ENCODE peak calls at places on chromosome 12, in six cellular contexts. Q, P, O, H, U and V are unnamed samples.

GRCh38 chr12:42977451-42978230 is 388.1 kb upstream of the PRICKLE1 start:
- DNase-seq in Q (no peak), P (no peak), O (peak), H (no peak), U (no peak), V (no peak)

GRCh38 chr12:89858718-89859117 is 150.1 kb upstream of the ATP2B1 start:
- DNase-seq in Q (no peak), P (no peak), O (no peak), H (no peak), U (no peak), V (no peak)

GRCh38 chr12:129641916-129642315 is 261.9 kb downstream of the TMEM132D start:
- DNase-seq in Q (no peak), P (no peak), O (no peak), H (no peak), U (no peak), V (no peak)

GRCh38 chr12:113659015-113659414 is 187.3 kb upstream of the LHX5 start:
- DNase-seq in Q (no peak), P (no peak), O (no peak), H (no peak), U (no peak), V (no peak)

GRCh38 chr12:10716704-10717315 is 6.3 kb downstream of the YBX3 start:
- DNase-seq in Q (no peak), P (peak), O (peak), H (peak), U (peak), V (peak)

GRCh38 chr12:51534216-51534615 is 56.8 kb upstream of the SCN8A start:
- DNase-seq in Q (no peak), P (no peak), O (no peak), H (no peak), U (peak), V (no peak)

GRCh38 chr12:47705239-47705570 is 625 bp downstream of the RPAP3 start:
- DNase-seq in Q (no peak), P (no peak), O (peak), H (no peak), U (no peak), V (no peak)

GRCh38 chr12:121110211-121110940 is 22.3 kb upstream of the P2RX7 start:
- DNase-seq in Q (peak), P (peak), O (peak), H (peak), U (no peak), V (no peak)

GRCh38 chr12:46546634-46547273 is 174.2 kb upstream of the SLC38A2 start:
- DNase-seq in Q (no peak), P (no peak), O (no peak), H (no peak), U (no peak), V (no peak)

GRCh38 chr12:65229441-65229840 is 49.0 kb upstream of the MSRB3 start:
- DNase-seq in Q (no peak), P (peak), O (peak), H (peak), U (no peak), V (peak)

GRCh38 chr12:17971850-17972249 is 118.1 kb downstream of the RERGL start:
- DNase-seq in Q (no peak), P (no peak), O (peak), H (peak), U (no peak), V (no peak)

GRCh38 chr12:122028601-122029560 is 7.2 kb downstream of the BCL7A start:
- DNase-seq in Q (no peak), P (no peak), O (no peak), H (no peak), U (no peak), V (no peak)

GRCh38 chr12:132161796-132162507 is 17.7 kb downstream of the NOC4L start:
- DNase-seq in Q (no peak), P (no peak), O (no peak), H (no peak), U (peak), V (no peak)

GRCh38 chr12:111268738-111269572 is 99.9 kb downstream of the PHETA1 start:
- DNase-seq in Q (no peak), P (no peak), O (peak), H (peak), U (no peak), V (no peak)

GRCh38 chr12:49348781-49349180 is 2.1 kb downstream of the DNAJC22 start:
- DNase-seq in Q (no peak), P (no peak), O (no peak), H (no peak), U (peak), V (no peak)

GRCh38 chr12:52221912-52222457 is 11.1 kb upstream of the KRT7 start:
- DNase-seq in Q (peak), P (no peak), O (peak), H (peak), U (peak), V (no peak)

GRCh38 chr12:57834086-57834876 is 12.2 kb downstream of the CTDSP2 start:
- DNase-seq in Q (no peak), P (no peak), O (no peak), H (no peak), U (no peak), V (no peak)

GRCh38 chr12:132502149-132502881 is 12.4 kb downstream of the FBRSL1 start:
- DNase-seq in Q (no peak), P (no peak), O (no peak), H (no peak), U (no peak), V (no peak)

GRCh38 chr12:132084681-132085635 is 59.2 kb downstream of the DDX51 start:
- DNase-seq in Q (peak), P (peak), O (peak), H (peak), U (peak), V (peak)

GRCh38 chr12:4273651-4274395 is at the start of gene CCND2:
- DNase-seq in Q (peak), P (peak), O (peak), H (peak), U (peak), V (no peak)

GRCh38 chr12:93025145-93026103 is 96.3 kb upstream of the EEA1 start:
- DNase-seq in Q (no peak), P (peak), O (peak), H (peak), U (no peak), V (peak)

GRCh38 chr12:102484017-102484731 is 3.8 kb upstream of the IGF1 start:
- DNase-seq in Q (peak), P (peak), O (peak), H (peak), U (peak), V (no peak)